ENCODE peak calls at places on chromosomes 5 and 9, in eight cellular contexts. L is G401; R is keratinocyte; A is activated T-helper 1 cell treated with Interleukin-2 at 50 U/mL for 16 hours; E is NCI-H1436 treated with DMSO at 0.1 percent for 48 hours; S is AG08396; Q is CD4-positive, alpha-beta T cell; I is amniotic stem cell. C is an unnamed sample.

GRCh38 chr5:159765034-159765433 is 151.2 kb upstream of the ADRA1B start:
- DNase-seq in I (no peak), Q (no peak), E (no peak), L (no peak), R (no peak), A (no peak), S (no peak), C (no peak)

GRCh38 chr5:152331006-152331405 is 74.1 kb downstream of the NMUR2 start:
- DNase-seq in Q (no peak), E (no peak), R (no peak), I (no peak), A (no peak), L (no peak), S (no peak), C (no peak)

GRCh38 chr5:171893290-171893890 is 107.8 kb downstream of the SMIM23 start:
- DNase-seq in L (peak), Q (no peak), R (no peak), E (no peak), I (peak), S (peak), A (no peak), C (no peak)

GRCh38 chr5:180607861-180608571 is 16.7 kb upstream of the SCGB3A1 start:
- DNase-seq in R (no peak), E (no peak), S (no peak), I (no peak), A (no peak), Q (no peak), L (no peak), C (no peak)

GRCh38 chr5:134133213-134133994 is 18.9 kb downstream of the TCF7 start:
- DNase-seq in I (no peak), L (no peak), S (no peak), A (no peak), E (no peak), Q (peak), R (no peak), C (no peak)

GRCh38 chr9:10274983-10275382 is 337.8 kb downstream of the PTPRD start:
- DNase-seq in Q (no peak), I (no peak), E (no peak), L (no peak), R (no peak), S (no peak), A (no peak), C (no peak)

GRCh38 chr5:96207420-96207819 is 225.6 kb downstream of the PCSK1 start:
- DNase-seq in L (no peak), Q (no peak), A (no peak), I (no peak), E (no peak), R (no peak), S (no peak), C (no peak)

GRCh38 chr5:67160985-67161384 is 35.6 kb downstream of the CD180 start:
- DNase-seq in I (peak), S (peak), Q (peak), E (no peak), L (no peak), A (peak), R (peak), C (no peak)

GRCh38 chr9:93258419-93258817 is 74.5 kb downstream of the WNK2 start:
- DNase-seq in I (no peak), L (no peak), Q (no peak), S (no peak), E (no peak), A (no peak), R (no peak), C (no peak)

GRCh38 chr9:129145841-129146292 is 32.2 kb downstream of the IER5L start:
- DNase-seq in Q (no peak), S (peak), I (no peak), R (no peak), E (no peak), A (no peak), L (no peak), C (no peak)

GRCh38 chr5:18465833-18466681 is 831.8 kb downstream of the TAF11L14 start:
- DNase-seq in L (peak), A (no peak), Q (no peak), S (peak), R (peak), E (peak), I (peak), C (peak)

C was measured in cerebellar nuclear complex.